ENCODE peak calls at places on chromosomes 5 and 9, in four cellular contexts. X is neuronal stem cell, L is mesenchymal stem cell, F is neural progenitor cell. O is an unnamed sample. For H3K9me3, the result is how much of the 10 kb centered on the place peaks cover.

GRCh38 chr5:6759401-6759800 is 46.2 kb downstream of the TENT4A start:
- DNase-seq in F (no peak), L (no peak), X (no peak), O (no peak)

GRCh38 chr9:72540348-72540873 is 19.0 kb downstream of the TMC1 start:
- DNase-seq in L (peak), F (no peak), X (no peak), O (peak)

GRCh38 chr9:35882265-35882848 is 12.2 kb upstream of the OR13J1 start:
- DNase-seq in X (peak), F (peak), L (peak), O (peak)

GRCh38 chr5:90878549-90879196 is 320.1 kb downstream of the ADGRV1 start:
- DNase-seq in F (no peak), X (no peak), L (peak), O (peak)

GRCh38 chr5:129591508-129592160 is 131.5 kb downstream of the ADAMTS19 start:
- DNase-seq in X (no peak), F (no peak), L (no peak), O (no peak)

GRCh38 chr9:31153250-31153840 is 1231.1 kb upstream of the ACO1 start:
- DNase-seq in X (no peak), L (peak), F (no peak), O (no peak)

GRCh38 chr5:123670981-123671557 is 159.1 kb downstream of the CSNK1G3 start:
- DNase-seq in X (peak), F (peak), L (peak), O (peak)

GRCh38 chr9:98146101-98146991 is 27.3 kb upstream of the TRIM14 start:
- DNase-seq in F (peak), L (peak), X (no peak), O (peak)

GRCh38 chr5:67998709-67999251 is 216.8 kb upstream of the PIK3R1 start:
- DNase-seq in X (no peak), L (peak), F (no peak), O (peak)

GRCh38 chr9:78030553-78031270 is 899 bp downstream of the GNAQ start:
- DNase-seq in X (peak), F (peak), L (peak), O (peak)

GRCh38 chr5:111960466-111961215 is 203.6 kb upstream of the NREP start:
- DNase-seq in L (peak), X (no peak), F (no peak), O (peak)

DNA sequence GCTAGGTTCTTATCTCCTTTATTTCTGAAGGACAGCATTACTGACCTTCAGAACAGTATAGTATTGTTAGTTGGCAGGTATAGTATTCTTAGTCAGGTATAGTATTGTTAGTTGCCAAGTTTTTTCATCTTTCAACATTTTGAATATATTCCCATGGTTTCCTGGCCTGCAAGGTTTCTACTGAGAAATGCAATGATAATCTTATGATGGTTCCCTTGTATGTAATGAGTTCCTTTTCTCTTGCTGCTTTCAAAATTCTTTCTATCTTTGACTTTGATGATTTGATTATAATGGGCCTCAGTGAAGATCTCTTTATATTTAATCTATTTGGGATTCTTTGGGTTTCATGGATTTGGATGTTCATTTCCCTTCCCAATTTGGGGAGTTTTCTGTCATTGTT is 12.4 kb upstream of the HSDL2 start:
- DNase-seq in X (no peak), L (no peak), F (no peak), O (no peak)
- H3K9me3 ChIP-seq in X (under half), L (under half), F (under half), O (under half)

GRCh38 chr5:19927170-19927569 is 60.8 kb downstream of the CDH18 start:
- DNase-seq in F (no peak), L (peak), X (no peak), O (no peak)

GRCh38 chr5:19923742-19924141 is 64.3 kb downstream of the CDH18 start:
- DNase-seq in X (no peak), L (peak), F (no peak), O (no peak)

GRCh38 chr5:19927919-19928318 is 60.1 kb downstream of the CDH18 start:
- DNase-seq in X (peak), F (peak), L (peak), O (no peak)

DNA sequence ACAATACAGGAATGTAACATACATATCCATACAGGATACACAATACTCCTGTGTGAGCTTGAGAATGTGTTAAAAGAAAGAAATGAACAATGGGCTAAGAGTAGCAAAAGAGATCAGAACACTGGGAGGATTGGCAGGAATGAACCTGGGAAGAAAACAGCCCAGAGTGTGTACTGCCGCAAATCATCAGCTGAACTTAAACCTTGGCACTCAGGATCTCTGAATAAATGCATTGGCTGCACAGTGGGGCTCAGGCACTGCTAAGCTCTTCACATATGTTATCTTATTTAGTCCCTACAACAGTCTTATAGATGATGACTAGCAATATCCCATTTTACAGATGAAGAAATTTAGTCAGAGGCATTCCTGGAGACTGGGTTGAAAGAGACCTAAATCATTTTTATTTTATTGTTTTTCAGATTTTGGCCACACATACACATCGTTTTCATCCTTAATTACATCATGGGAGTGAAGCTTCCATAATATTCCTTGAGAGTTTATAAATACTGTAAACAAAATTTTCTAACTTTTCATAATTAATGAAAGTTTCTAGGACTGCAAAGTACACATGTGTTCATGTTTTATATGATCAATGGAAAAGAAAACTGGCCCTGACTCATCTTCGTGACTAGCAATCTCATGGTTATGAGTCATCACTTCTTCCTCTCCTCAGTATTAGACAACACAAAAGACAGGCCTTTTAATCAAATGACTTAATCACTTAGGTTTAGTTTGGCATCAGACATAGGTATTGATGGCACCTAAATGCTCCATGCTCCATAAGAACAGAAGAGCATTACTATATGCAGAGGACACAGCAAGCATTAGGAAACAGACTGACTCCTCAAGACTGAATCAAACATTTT is 59.2 kb downstream of the CDH18 start:
- DNase-seq in L (peak), X (no peak), F (no peak), O (peak)
- H2AFZ ChIP-seq in L (no peak), X (no peak), F (no peak), O (no peak)

GRCh38 chr5:150945947-150946346 is 41.2 kb upstream of the ZNF300 start:
- DNase-seq in X (no peak), L (no peak), F (no peak), O (no peak)

GRCh38 chr5:150945501-150945900 is 40.7 kb upstream of the ZNF300 start:
- DNase-seq in X (no peak), L (no peak), F (no peak), O (peak)

GRCh38 chr5:150948539-150948938 is 43.8 kb upstream of the ZNF300 start:
- DNase-seq in X (no peak), F (no peak), L (no peak), O (no peak)

DNA sequence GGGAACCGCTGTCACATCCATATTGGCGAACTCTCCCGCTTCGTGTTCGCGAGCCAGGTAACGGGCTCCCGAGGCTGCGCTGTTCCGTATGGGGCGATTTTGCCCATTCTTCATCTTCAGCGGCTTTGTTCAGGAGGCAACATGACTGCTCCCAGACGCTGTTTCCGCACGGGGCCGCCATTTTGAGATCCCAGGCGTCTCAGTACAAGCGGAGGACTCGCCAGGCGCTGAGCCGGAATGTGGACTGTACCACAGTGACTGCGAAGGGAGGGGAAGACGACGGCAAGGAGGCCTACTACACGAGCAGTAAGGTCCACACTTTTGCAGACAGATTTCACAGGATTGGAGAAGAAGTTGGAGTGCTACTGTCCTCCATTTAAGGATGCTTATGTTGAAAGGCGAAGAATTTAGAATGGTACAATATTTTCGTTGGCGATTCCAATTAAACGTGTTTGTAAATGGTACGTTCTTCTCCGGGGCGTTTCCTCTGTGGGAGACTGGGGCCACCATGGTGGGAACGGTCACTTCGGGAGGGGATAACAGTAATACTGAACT is 41.6 kb upstream of the ZNF300 start:
- DNase-seq in F (no peak), X (no peak), L (no peak), O (peak)
- H3K9me3 ChIP-seq in F (under half), X (under half), L (half or more), O (under half)

GRCh38 chr5:175878544-175879438 is 7.4 kb downstream of the CPLX2 start:
- DNase-seq in L (no peak), F (peak), X (no peak), O (peak)

GRCh38 chr5:175876107-175876506 is 4.7 kb downstream of the CPLX2 start:
- DNase-seq in L (no peak), F (no peak), X (no peak), O (no peak)

GRCh38 chr5:175879743-175880142 is 8.4 kb downstream of the CPLX2 start:
- DNase-seq in X (no peak), L (no peak), F (no peak), O (no peak)

GRCh38 chr5:175880213-175880612 is 8.8 kb downstream of the CPLX2 start:
- DNase-seq in X (no peak), F (peak), L (no peak), O (no peak)

DNA sequence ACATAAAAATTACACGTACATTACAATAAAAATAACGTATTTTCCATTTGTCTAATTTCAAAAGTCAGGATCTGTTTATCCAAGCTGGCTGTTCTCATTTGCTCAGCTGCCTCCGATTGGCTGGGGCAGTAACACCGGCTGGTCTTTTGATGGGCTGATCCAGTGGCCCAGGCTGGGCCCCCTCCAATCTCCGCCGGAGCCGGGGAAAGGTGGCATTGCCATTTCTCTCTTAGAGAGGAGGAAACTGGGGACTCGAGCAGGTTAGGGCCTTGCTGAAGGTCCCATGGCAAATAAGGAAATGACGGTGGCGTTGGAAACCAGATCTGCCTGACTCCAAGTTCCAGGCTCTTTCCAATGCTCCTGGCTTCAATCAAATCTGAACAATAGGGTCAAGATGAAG is 6.6 kb downstream of the CPLX2 start:
- DNase-seq in X (no peak), L (no peak), F (no peak), O (no peak)
- H2AFZ ChIP-seq in X (no peak), L (no peak), F (no peak), O (no peak)

DNA sequence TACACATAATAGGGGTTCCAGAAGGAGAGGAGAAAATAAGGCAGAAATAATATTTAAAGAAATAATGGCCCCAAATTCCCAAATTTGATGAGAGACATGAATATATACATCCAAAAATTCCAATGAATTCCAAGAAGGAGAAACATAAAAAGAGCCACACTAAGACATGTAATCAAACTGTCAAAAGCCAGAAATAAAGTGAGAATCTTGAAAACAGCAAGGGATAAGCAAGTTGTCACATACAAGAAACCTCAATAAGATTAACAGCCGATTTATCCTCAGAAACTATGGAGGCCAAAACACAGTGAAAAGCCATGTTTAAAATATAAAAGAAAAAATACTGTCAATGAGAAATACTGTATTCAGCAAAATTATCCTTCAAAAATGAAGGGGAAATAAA is 14.5 kb downstream of the CATSPER3 start:
- DNase-seq in L (peak), F (no peak), X (no peak), O (peak)
- H3K9me3 ChIP-seq in L (half or more), F (under half), X (under half), O (under half)

GRCh38 chr5:25863811-25864210 is 1174.6 kb downstream of the CDH9 start:
- DNase-seq in L (no peak), F (no peak), X (no peak), O (no peak)
- H2AFZ ChIP-seq in L (no peak), F (no peak), X (no peak), O (no peak)

GRCh38 chr5:66974256-66974655 is 222.3 kb downstream of the CD180 start:
- DNase-seq in F (no peak), X (no peak), L (peak), O (peak)

GRCh38 chr5:66981266-66981665 is 215.3 kb downstream of the CD180 start:
- DNase-seq in X (no peak), F (no peak), L (no peak), O (no peak)

GRCh38 chr5:66979738-66980137 is 216.9 kb downstream of the CD180 start:
- DNase-seq in X (no peak), F (no peak), L (no peak), O (no peak)

GRCh38 chr5:66972004-66972403 is 224.6 kb downstream of the CD180 start:
- DNase-seq in L (no peak), F (no peak), X (no peak), O (no peak)

DNA sequence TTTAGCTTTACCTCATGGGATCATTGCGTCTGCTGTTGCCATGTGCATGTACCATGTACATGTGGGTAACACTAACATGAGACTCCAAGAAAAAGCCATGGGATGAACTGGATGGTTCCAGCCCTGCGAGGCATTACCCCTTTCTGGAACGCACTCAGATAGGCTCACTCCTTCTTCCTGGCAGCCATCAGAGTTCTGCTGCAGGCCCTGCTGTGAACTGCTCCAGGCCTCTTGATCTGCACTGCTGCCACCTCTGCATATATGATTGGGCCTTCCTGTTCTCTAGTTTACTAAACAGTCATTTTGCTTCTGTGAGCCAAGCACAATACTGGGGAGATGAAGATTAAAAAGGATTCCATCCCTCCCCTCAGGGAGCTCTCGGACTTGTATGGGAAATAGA is 220.5 kb downstream of the CD180 start:
- DNase-seq in F (no peak), X (no peak), L (no peak), O (no peak)
- H3K9me3 ChIP-seq in F (under half), X (under half), L (under half), O (under half)